ENCODE peak calls at places on chromosomes 6 and 20, in eight cellular contexts. G is HCT116, T is SK-N-SH, Q is endothelial cell of umbilical vein, R is K562, A is H1, F is GM12878, Y is HepG2. J is an unnamed sample.

GRCh38 chr6:5132741-5133140 is 47.6 kb downstream of the PPP1R3G start:
- DNase-seq in G (no peak), T (no peak), Q (peak; percentile 90), R (no peak), A (no peak), F (peak; percentile 59), Y (no peak), J (no peak)

GRCh38 chr20:53580376-53581111 is 13.1 kb downstream of the ZNF217 start:
- DNase-seq in G (no peak), T (no peak), Q (no peak), R (no peak), A (no peak), F (no peak), Y (no peak), J (no peak)

GRCh38 chr20:25247100-25247665 is 702 bp upstream of the PYGB start:
- DNase-seq in G (peak; percentile 37), T (peak; percentile 68), Q (peak; percentile 77), R (peak; percentile 56), A (peak; percentile 86), F (no peak), Y (peak; percentile 82), J (no peak)

GRCh38 chr6:100761841-100762240 is 119.3 kb downstream of the ASCC3 start:
- DNase-seq in G (no peak), T (no peak), Q (no peak), R (no peak), A (no peak), F (no peak), Y (no peak), J (no peak)

GRCh38 chr6:113427617-113428016 is 429.5 kb upstream of the MARCKS start:
- DNase-seq in G (no peak), T (no peak), Q (no peak), R (no peak), A (no peak), F (no peak), Y (no peak), J (no peak)

GRCh38 chr20:29687438-29687837 is 1570.0 kb upstream of the DEFB115 start:
- DNase-seq in G (no peak), T (no peak), Q (no peak), R (no peak), A (no peak), F (no peak), Y (no peak), J (no peak)

GRCh38 chr20:56504373-56505005 is 20.1 kb upstream of the FAM209A start:
- DNase-seq in G (no peak), T (peak; percentile 48), Q (no peak), R (peak; percentile 41), A (peak; percentile 63), F (no peak), Y (no peak), J (no peak)

GRCh38 chr20:33105336-33105924 is 26.0 kb downstream of the BPIFB4 start:
- DNase-seq in G (no peak), T (no peak), Q (no peak), R (no peak), A (no peak), F (no peak), Y (no peak), J (no peak)

GRCh38 chr6:12263403-12263802 is 26.8 kb upstream of the EDN1 start:
- DNase-seq in G (no peak), T (no peak), Q (no peak), R (no peak), A (no peak), F (no peak), Y (no peak), J (no peak)

GRCh38 chr6:118580585-118581419 is 32.7 kb downstream of the PLN start:
- DNase-seq in G (peak; percentile 49), T (peak; percentile 49), Q (peak; percentile 68), R (peak; percentile 40), A (no peak), F (no peak), Y (peak; percentile 75), J (peak; percentile 44)

GRCh38 chr20:21501184-21501583 is 12.7 kb downstream of the NKX2-2 start:
- DNase-seq in G (no peak), T (no peak), Q (no peak), R (no peak), A (no peak), F (no peak), Y (no peak), J (no peak)

GRCh38 chr20:50017576-50018248 is 34.9 kb downstream of the SNAI1 start:
- DNase-seq in G (no peak), T (no peak), Q (no peak), R (no peak), A (no peak), F (no peak), Y (no peak), J (no peak)

GRCh38 chr6:38687549-38687948 is 15.4 kb downstream of the GLO1 start:
- DNase-seq in G (no peak), T (no peak), Q (no peak), R (no peak), A (no peak), F (no peak), Y (no peak), J (no peak)

GRCh38 chr6:38686270-38687042 is 16.5 kb downstream of the GLO1 start:
- DNase-seq in G (no peak), T (no peak), Q (no peak), R (no peak), A (no peak), F (no peak), Y (no peak), J (no peak)

GRCh38 chr6:38687043-38687353 is 15.9 kb downstream of the GLO1 start:
- DNase-seq in G (no peak), T (no peak), Q (no peak), R (no peak), A (no peak), F (no peak), Y (peak; percentile 47), J (no peak)

GRCh38 chr6:38684904-38685303 is 18.0 kb downstream of the GLO1 start:
- DNase-seq in G (no peak), T (no peak), Q (no peak), R (no peak), A (no peak), F (no peak), Y (no peak), J (no peak)

GRCh38 chr6:38688579-38689087 is 14.3 kb downstream of the GLO1 start:
- DNase-seq in G (no peak), T (no peak), Q (no peak), R (no peak), A (no peak), F (peak; percentile 59), Y (peak; percentile 24), J (no peak)
- TF ChIP-seq POLR2AphosphoS5 in G (no peak), T (no peak), Q (no peak), R (no peak), A (no peak), F (no peak), Y (no peak), J (no peak)

GRCh38 chr6:89351632-89352328 is 742 bp downstream of the UBE2J1 start:
- DNase-seq in G (no peak), T (peak; percentile 34), Q (peak; percentile 47), R (no peak), A (no peak), F (no peak), Y (no peak), J (no peak)

GRCh38 chr6:89346433-89346832 is 6.1 kb downstream of the UBE2J1 start:
- DNase-seq in G (no peak), T (no peak), Q (no peak), R (no peak), A (no peak), F (no peak), Y (no peak), J (no peak)

GRCh38 chr6:89350281-89351037 is 2.1 kb downstream of the UBE2J1 start:
- DNase-seq in G (no peak), T (no peak), Q (peak; percentile 92), R (peak; percentile 26), A (no peak), F (no peak), Y (no peak), J (peak; percentile 30)

GRCh38 chr6:89347825-89348224 is 4.7 kb downstream of the UBE2J1 start:
- DNase-seq in G (no peak), T (no peak), Q (peak; percentile 37), R (no peak), A (no peak), F (no peak), Y (no peak), J (no peak)

GRCh38 chr6:89348372-89348771 is 4.2 kb downstream of the UBE2J1 start:
- DNase-seq in G (no peak), T (no peak), Q (no peak), R (no peak), A (no peak), F (no peak), Y (no peak), J (no peak)
- H3K9ac ChIP-seq in G (no peak overlapping the region), T (no peak overlapping the region), Q (no peak overlapping the region), R (no peak overlapping the region), A (no peak overlapping the region), F (peak overlapping the region; percentile 15), Y (no peak overlapping the region), J (no peak overlapping the region)

GRCh38 chr20:47275548-47275947 is 81.0 kb downstream of the ZMYND8 start:
- DNase-seq in G (no peak), T (no peak), Q (no peak), R (no peak), A (no peak), F (no peak), Y (no peak), J (no peak)

GRCh38 chr20:47276251-47276650 is 80.2 kb downstream of the ZMYND8 start:
- DNase-seq in G (no peak), T (no peak), Q (no peak), R (no peak), A (no peak), F (no peak), Y (no peak), J (no peak)

GRCh38 chr20:47278907-47279348 is 77.6 kb downstream of the ZMYND8 start:
- DNase-seq in G (peak; percentile 68), T (no peak), Q (peak; percentile 70), R (peak; percentile 26), A (no peak), F (no peak), Y (no peak), J (no peak)

GRCh38 chr20:47274449-47275108 is 81.9 kb downstream of the ZMYND8 start:
- DNase-seq in G (peak; percentile 67), T (no peak), Q (peak; percentile 96), R (peak; percentile 40), A (no peak), F (peak; percentile 87), Y (peak; percentile 71), J (no peak)

DNA sequence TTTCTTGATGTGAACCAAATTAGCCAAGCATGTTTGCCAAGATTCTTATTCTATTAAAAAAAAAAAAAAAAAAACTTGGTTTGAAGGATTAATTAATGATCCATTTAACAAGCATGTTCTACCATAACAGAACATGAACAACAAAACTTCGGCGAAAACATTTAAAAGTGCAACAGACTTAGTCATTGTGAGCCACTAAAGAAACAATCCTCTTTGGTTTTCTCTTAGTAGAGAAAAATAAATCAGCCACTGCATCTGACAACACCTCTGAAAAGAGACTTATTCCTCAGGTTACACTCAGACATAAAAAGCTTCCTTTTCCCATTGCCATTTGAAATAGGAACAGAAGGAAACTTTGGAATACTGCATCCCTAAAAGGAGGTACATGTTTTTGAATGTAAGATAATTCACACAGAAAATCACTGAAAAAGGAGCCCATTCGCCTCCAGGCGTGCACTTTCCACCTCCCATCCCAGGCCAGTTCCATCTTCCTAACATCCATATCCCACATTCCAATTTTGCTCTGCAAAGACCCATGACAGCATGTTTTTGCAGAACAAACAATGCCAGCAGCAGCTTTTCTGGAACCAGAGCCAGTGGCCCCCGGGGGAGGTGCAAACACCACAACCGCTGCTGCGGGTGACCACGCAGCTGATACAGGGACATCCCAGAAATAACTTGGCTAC is 79.5 kb downstream of the ZMYND8 start:
- DNase-seq in G (no peak), T (no peak), Q (peak; percentile 43), R (no peak), A (no peak), F (no peak), Y (no peak), J (no peak)
- TF ChIP-seq POLR2AphosphoS5 in G (no peak), T (no peak), Q (no peak), R (peak; percentile 37), A (no peak), F (no peak), Y (peak; percentile 22), J (no peak)

GRCh38 chr6:34663887-34664269 is 32.7 kb downstream of the ILRUN start:
- DNase-seq in G (no peak), T (no peak), Q (no peak), R (no peak), A (no peak), F (no peak), Y (no peak), J (no peak)
- H3K9ac ChIP-seq in G (no peak overlapping the region), T (peak overlapping the region; percentile 15), Q (no peak overlapping the region), R (peak overlapping the region; percentile 80), A (no peak overlapping the region), F (peak overlapping the region; percentile 57), Y (no peak overlapping the region), J (peak overlapping the region; percentile 33)